ENCODE peak calls at places on chromosomes 4 and X, in nine cellular contexts. One of them, this sample, is unnamed.

GRCh38 chr4:105838082-105838481 is 57.2 kb upstream of the NPNT start:
- DNase-seq in globus pallidus: no peak
- DNase-seq in non-pigmented ciliary epithelial cell: no peak
- DNase-seq in HepG2: peak; percentile 3
- DNase-seq in nephron progenitor cell: no peak
- DNase-seq in transverse colon: no peak
- DNase-seq in activated CD4-positive, CD25-positive, alpha-beta regulatory T cell treated with anti-CD3 and anti-CD28 coated beads, Interleukin-2, amount 50 U/mL, for 72 hours: no peak
- DNase-seq in tibial artery: no peak
- DNase-seq in CD4-positive, alpha-beta memory T cell: no peak
- DNase-seq in this sample: no peak

GRCh38 chrX:118495958-118496762 is 545 bp downstream of the DOCK11 start:
- DNase-seq in globus pallidus: peak; percentile 8
- DNase-seq in non-pigmented ciliary epithelial cell: no peak
- DNase-seq in HepG2: no peak
- DNase-seq in nephron progenitor cell: no peak
- DNase-seq in transverse colon: peak; percentile 62
- DNase-seq in activated CD4-positive, CD25-positive, alpha-beta regulatory T cell treated with anti-CD3 and anti-CD28 coated beads, Interleukin-2, amount 50 U/mL, for 72 hours: peak; percentile 68
- DNase-seq in tibial artery: peak; percentile 75
- DNase-seq in CD4-positive, alpha-beta memory T cell: peak; percentile 83
- DNase-seq in this sample: no peak

GRCh38 chr4:153501578-153501977 is 35.4 kb downstream of the TMEM131L start:
- DNase-seq in globus pallidus: no peak
- DNase-seq in non-pigmented ciliary epithelial cell: no peak
- DNase-seq in HepG2: no peak
- DNase-seq in nephron progenitor cell: no peak
- DNase-seq in transverse colon: no peak
- DNase-seq in activated CD4-positive, CD25-positive, alpha-beta regulatory T cell treated with anti-CD3 and anti-CD28 coated beads, Interleukin-2, amount 50 U/mL, for 72 hours: no peak
- DNase-seq in tibial artery: no peak
- DNase-seq in CD4-positive, alpha-beta memory T cell: no peak
- DNase-seq in this sample: no peak

GRCh38 chrX:51802917-51803688 is 59.9 kb downstream of the GSPT2 start:
- DNase-seq in globus pallidus: peak; percentile 46
- DNase-seq in non-pigmented ciliary epithelial cell: peak; percentile 19
- DNase-seq in HepG2: peak; percentile 1
- DNase-seq in nephron progenitor cell: peak; percentile 33
- DNase-seq in transverse colon: peak; percentile 69
- DNase-seq in activated CD4-positive, CD25-positive, alpha-beta regulatory T cell treated with anti-CD3 and anti-CD28 coated beads, Interleukin-2, amount 50 U/mL, for 72 hours: peak; percentile 40
- DNase-seq in tibial artery: no peak
- DNase-seq in CD4-positive, alpha-beta memory T cell: peak; percentile 48
- DNase-seq in this sample: no peak

GRCh38 chrX:40154229-40154852 is 56.6 kb upstream of the BCOR start:
- DNase-seq in globus pallidus: peak; percentile 43
- DNase-seq in non-pigmented ciliary epithelial cell: no peak
- DNase-seq in HepG2: peak; percentile 82
- DNase-seq in nephron progenitor cell: peak; percentile 34
- DNase-seq in transverse colon: no peak
- DNase-seq in activated CD4-positive, CD25-positive, alpha-beta regulatory T cell treated with anti-CD3 and anti-CD28 coated beads, Interleukin-2, amount 50 U/mL, for 72 hours: no peak
- DNase-seq in tibial artery: peak; percentile 75
- DNase-seq in CD4-positive, alpha-beta memory T cell: no peak
- DNase-seq in this sample: peak; percentile 48

GRCh38 chr4:121180558-121180957 is 16.4 kb upstream of the TNIP3 start:
- DNase-seq in globus pallidus: no peak
- DNase-seq in non-pigmented ciliary epithelial cell: no peak
- DNase-seq in HepG2: no peak
- DNase-seq in nephron progenitor cell: no peak
- DNase-seq in transverse colon: no peak
- DNase-seq in activated CD4-positive, CD25-positive, alpha-beta regulatory T cell treated with anti-CD3 and anti-CD28 coated beads, Interleukin-2, amount 50 U/mL, for 72 hours: no peak
- DNase-seq in tibial artery: no peak
- DNase-seq in CD4-positive, alpha-beta memory T cell: no peak
- DNase-seq in this sample: no peak

GRCh38 chr4:13988347-13989265 is 361.1 kb upstream of the BOD1L1 start:
- DNase-seq in globus pallidus: peak; percentile 26
- DNase-seq in non-pigmented ciliary epithelial cell: peak; percentile 91
- DNase-seq in HepG2: no peak
- DNase-seq in nephron progenitor cell: no peak
- DNase-seq in transverse colon: no peak
- DNase-seq in activated CD4-positive, CD25-positive, alpha-beta regulatory T cell treated with anti-CD3 and anti-CD28 coated beads, Interleukin-2, amount 50 U/mL, for 72 hours: no peak
- DNase-seq in tibial artery: peak; percentile 90
- DNase-seq in CD4-positive, alpha-beta memory T cell: no peak
- DNase-seq in this sample: no peak

GRCh38 chr4:174273960-174274359 is 9.5 kb downstream of the FBXO8 start:
- DNase-seq in globus pallidus: no peak
- DNase-seq in non-pigmented ciliary epithelial cell: no peak
- DNase-seq in HepG2: no peak
- DNase-seq in nephron progenitor cell: no peak
- DNase-seq in transverse colon: no peak
- DNase-seq in activated CD4-positive, CD25-positive, alpha-beta regulatory T cell treated with anti-CD3 and anti-CD28 coated beads, Interleukin-2, amount 50 U/mL, for 72 hours: no peak
- DNase-seq in tibial artery: no peak
- DNase-seq in CD4-positive, alpha-beta memory T cell: no peak
- DNase-seq in this sample: no peak

GRCh38 chr4:108345862-108346530 is 177.3 kb upstream of the LEF1 start:
- DNase-seq in globus pallidus: no peak
- DNase-seq in non-pigmented ciliary epithelial cell: peak; percentile 66
- DNase-seq in HepG2: no peak
- DNase-seq in nephron progenitor cell: no peak
- DNase-seq in transverse colon: no peak
- DNase-seq in activated CD4-positive, CD25-positive, alpha-beta regulatory T cell treated with anti-CD3 and anti-CD28 coated beads, Interleukin-2, amount 50 U/mL, for 72 hours: no peak
- DNase-seq in tibial artery: no peak
- DNase-seq in CD4-positive, alpha-beta memory T cell: no peak
- DNase-seq in this sample: no peak